ENCODE peak calls at places on chromosomes 16 and 17, in six cellular contexts. Q is H9; Z is NCI-H2081; T is stimulated activated CD8-positive, alpha-beta memory T cell treated with anti-CD3 and anti-CD28 coated beads, Interleukin-7, amount 100 ng/mL, for 48 hours; F is amygdala; S is SHP77 treated with DMSO at 0.1 percent for 48 hours. L is an unnamed sample.

GRCh38 chr16:11698271-11698689 is 30.0 kb downstream of the SNN start:
- DNase-seq in Q (no peak), Z (no peak), T (peak; percentile 24), F (no peak), S (no peak), L (no peak)

GRCh38 chr16:57578521-57579360 is 36.3 kb downstream of the ADGRG5 start:
- DNase-seq in Q (peak; percentile 12), Z (no peak), T (no peak), F (no peak), S (no peak), L (no peak)

GRCh38 chr17:9768381-9768934 is 22.9 kb downstream of the DHRS7C start:
- DNase-seq in Q (no peak), Z (no peak), T (no peak), F (no peak), S (peak; percentile 18), L (peak; percentile 59)

GRCh38 chr17:39239640-39240314 is 14.0 kb upstream of the STAC2 start:
- DNase-seq in Q (peak; percentile 95), Z (peak; percentile 65), T (peak; percentile 51), F (no peak), S (peak; percentile 47), L (peak; percentile 74)

GRCh38 chr16:51150159-51150893 is 744 bp downstream of the SALL1 start:
- DNase-seq in Q (no peak), Z (no peak), T (no peak), F (no peak), S (no peak), L (no peak)

GRCh38 chr17:73647767-73648542 is 3.7 kb upstream of the SDK2 start:
- DNase-seq in Q (no peak), Z (no peak), T (no peak), F (no peak), S (no peak), L (no peak)

GRCh38 chr17:80025140-80025539 is 10.5 kb downstream of the TBC1D16 start:
- DNase-seq in Q (peak; percentile 66), Z (peak; percentile 84), T (no peak), F (no peak), S (peak; percentile 78), L (no peak)

GRCh38 chr17:78267257-78268073 is 36.0 kb downstream of the TMEM235 start:
- DNase-seq in Q (peak; percentile 40), Z (no peak), T (no peak), F (no peak), S (no peak), L (no peak)

GRCh38 chr16:4231886-4232285 is 10.0 kb downstream of the SRL start:
- DNase-seq in Q (no peak), Z (no peak), T (no peak), F (no peak), S (no peak), L (no peak)

GRCh38 chr16:55045329-55046145 is 114.9 kb downstream of the IRX5 start:
- DNase-seq in Q (no peak), Z (no peak), T (no peak), F (no peak), S (no peak), L (no peak)

GRCh38 chr16:27223701-27224100 is 20.4 kb downstream of the KDM8 start:
- DNase-seq in Q (no peak), Z (no peak), T (no peak), F (no peak), S (no peak), L (no peak)

GRCh38 chr17:17990282-17990681 is 17.6 kb downstream of the DRC3 start:
- DNase-seq in Q (no peak), Z (no peak), T (no peak), F (no peak), S (no peak), L (no peak)

GRCh38 chr16:30068750-30069574 is 3.4 kb downstream of the ALDOA start:
- DNase-seq in Q (no peak), Z (no peak), T (no peak), F (no peak), S (no peak), L (no peak)

GRCh38 chr17:75722076-75722475 is 817 bp downstream of the ITGB4 start:
- DNase-seq in Q (no peak), Z (no peak), T (no peak), F (no peak), S (no peak), L (no peak)

GRCh38 chr16:81625544-81626152 is 153.4 kb upstream of the PLCG2 start:
- DNase-seq in Q (no peak), Z (no peak), T (no peak), F (no peak), S (no peak), L (peak; percentile 73)

GRCh38 chr17:28807925-28808641 is 34.5 kb downstream of the FAM222B start:
- DNase-seq in Q (no peak), Z (no peak), T (no peak), F (no peak), S (peak; percentile 47), L (no peak)

GRCh38 chr17:10125761-10126553 is 72.4 kb downstream of the GAS7 start:
- DNase-seq in Q (no peak), Z (no peak), T (no peak), F (no peak), S (no peak), L (no peak)

GRCh38 chr16:2191446-2191706 is 5.0 kb downstream of the CASKIN1 start:
- DNase-seq in Q (no peak), Z (no peak), T (no peak), F (no peak), S (no peak), L (no peak)

GRCh38 chr17:79340771-79341528 is 266.3 kb downstream of the ENGASE start:
- DNase-seq in Q (no peak), Z (no peak), T (no peak), F (no peak), S (no peak), L (peak; percentile 82)

GRCh38 chr17:81513669-81514484 is 1.3 kb upstream of the ACTG1 start:
- DNase-seq in Q (peak; percentile 83), Z (peak; percentile 61), T (no peak), F (peak; percentile 69), S (peak; percentile 52), L (no peak)

GRCh38 chr17:65139045-65139764 is 2.0 kb downstream of the RGS9 start:
- DNase-seq in Q (no peak), Z (no peak), T (no peak), F (no peak), S (no peak), L (no peak)

GRCh38 chr17:57819273-57819672 is 30.6 kb downstream of the MRPS23 start:
- DNase-seq in Q (no peak), Z (no peak), T (no peak), F (no peak), S (no peak), L (no peak)

GRCh38 chr17:80961931-80962330 is 29.7 kb upstream of the CHMP6 start:
- DNase-seq in Q (no peak), Z (no peak), T (no peak), F (no peak), S (no peak), L (no peak)

GRCh38 chr17:45043268-45043681 is 8.2 kb downstream of the DCAKD start:
- DNase-seq in Q (no peak), Z (no peak), T (no peak), F (no peak), S (no peak), L (no peak)

GRCh38 chr17:76585649-76586593 is at the start of gene ST6GALNAC2:
- DNase-seq in Q (no peak), Z (peak; percentile 33), T (no peak), F (no peak), S (peak; percentile 20), L (no peak)

GRCh38 chr17:5545051-5545987 is 39.0 kb downstream of the NLRP1 start:
- DNase-seq in Q (no peak), Z (no peak), T (no peak), F (no peak), S (no peak), L (no peak)

GRCh38 chr17:74690409-74690825 is 22.3 kb downstream of the CD300LF start:
- DNase-seq in Q (no peak), Z (no peak), T (no peak), F (no peak), S (no peak), L (no peak)

GRCh38 chr17:10875984-10876555 is 38.2 kb upstream of the PIRT start:
- DNase-seq in Q (peak; percentile 84), Z (no peak), T (no peak), F (peak; percentile 21), S (peak; percentile 40), L (peak; percentile 30)

GRCh38 chr16:85148959-85149358 is 36.7 kb upstream of the CIBAR2 start:
- DNase-seq in Q (no peak), Z (no peak), T (no peak), F (no peak), S (peak; percentile 51), L (no peak)

GRCh38 chr16:84138824-84139627 is 6.0 kb downstream of the HSDL1 start:
- DNase-seq in Q (no peak), Z (no peak), T (peak; percentile 34), F (no peak), S (peak; percentile 87), L (peak; percentile 76)

GRCh38 chr16:28136751-28137434 is 73.4 kb upstream of the GSG1L start:
- DNase-seq in Q (no peak), Z (no peak), T (no peak), F (no peak), S (no peak), L (no peak)

GRCh38 chr17:4186244-4186920 is 43.4 kb downstream of the CYB5D2 start:
- DNase-seq in Q (no peak), Z (no peak), T (no peak), F (no peak), S (no peak), L (no peak)

GRCh38 chr16:19595043-19595767 is 39.7 kb downstream of the VPS35L start:
- DNase-seq in Q (no peak), Z (no peak), T (no peak), F (no peak), S (no peak), L (no peak)

GRCh38 chr16:30528799-30529457 is 2.6 kb upstream of the ZNF768 start:
- DNase-seq in Q (no peak), Z (no peak), T (no peak), F (no peak), S (no peak), L (no peak)

GRCh38 chr16:55842369-55843104 is 9.6 kb upstream of the CES1 start:
- DNase-seq in Q (no peak), Z (peak; percentile 35), T (no peak), F (no peak), S (peak; percentile 5), L (peak; percentile 65)

L was measured in GM13977.